ENCODE peak calls at places on chromosome 12, in seven cellular contexts. L, F, W, V, D, G and H are unnamed samples.

GRCh38 chr12:18849761-18850160 is 111.8 kb downstream of the CAPZA3 start:
- DNase-seq in L (no peak), F (no peak), W (no peak), V (no peak), D (no peak), G (no peak), H (no peak)

GRCh38 chr12:98418357-98419075 is 96.9 kb upstream of the TMPO start:
- DNase-seq in L (peak), F (peak), W (no peak), V (peak), D (no peak), G (no peak), H (no peak)

GRCh38 chr12:120651821-120652220 is 11.4 kb downstream of the CABP1 start:
- DNase-seq in L (no peak), F (no peak), W (no peak), V (no peak), D (no peak), G (no peak), H (no peak)

GRCh38 chr12:44446181-44446580 is 429.9 kb downstream of the NELL2 start:
- DNase-seq in L (no peak), F (no peak), W (no peak), V (no peak), D (no peak), G (no peak), H (no peak)

GRCh38 chr12:51405801-51406207 is 14.6 kb upstream of the GALNT6 start:
- DNase-seq in L (no peak), F (no peak), W (no peak), V (no peak), D (peak), G (no peak), H (no peak)

GRCh38 chr12:45178771-45179170 is 37.1 kb upstream of the ANO6 start:
- DNase-seq in L (no peak), F (no peak), W (no peak), V (no peak), D (no peak), G (no peak), H (no peak)

GRCh38 chr12:42507031-42507430 is 82.5 kb downstream of the PRICKLE1 start:
- DNase-seq in L (no peak), F (no peak), W (no peak), V (no peak), D (no peak), G (no peak), H (no peak)

GRCh38 chr12:131947482-131948027 is 2.2 kb upstream of the EP400 start:
- DNase-seq in L (no peak), F (no peak), W (no peak), V (no peak), D (no peak), G (no peak), H (no peak)

GRCh38 chr12:94430304-94430703 is 29.4 kb downstream of the CEP83 start:
- DNase-seq in L (no peak), F (no peak), W (no peak), V (no peak), D (no peak), G (no peak), H (no peak)

GRCh38 chr12:65039306-65039705 is 81.8 kb downstream of the WIF1 start:
- DNase-seq in L (no peak), F (no peak), W (no peak), V (no peak), D (no peak), G (no peak), H (no peak)

GRCh38 chr12:59999291-59999690 is 403.5 kb downstream of the SLC16A7 start:
- DNase-seq in L (no peak), F (no peak), W (no peak), V (no peak), D (no peak), G (no peak), H (no peak)

GRCh38 chr12:63915105-63915830 is 70.8 kb downstream of the SRGAP1 start:
- DNase-seq in L (no peak), F (peak), W (no peak), V (no peak), D (no peak), G (no peak), H (no peak)

GRCh38 chr12:116152268-116152667 is 125.2 kb downstream of the MED13L start:
- DNase-seq in L (no peak), F (no peak), W (no peak), V (no peak), D (no peak), G (no peak), H (no peak)

GRCh38 chr12:59041241-59042121 is 121.2 kb upstream of the LRIG3 start:
- DNase-seq in L (no peak), F (peak), W (no peak), V (no peak), D (no peak), G (no peak), H (no peak)

GRCh38 chr12:3097836-3098235 is 20.7 kb downstream of the TSPAN9 start:
- DNase-seq in L (no peak), F (no peak), W (no peak), V (no peak), D (no peak), G (no peak), H (no peak)

GRCh38 chr12:67909681-67910080 is 79.6 kb upstream of the IFNG-AS1 start:
- DNase-seq in L (no peak), F (no peak), W (no peak), V (no peak), D (no peak), G (no peak), H (no peak)

GRCh38 chr12:109291531-109292341 is 17.3 kb downstream of the FOXN4 start:
- DNase-seq in L (no peak), F (no peak), W (no peak), V (peak), D (peak), G (no peak), H (no peak)

GRCh38 chr12:55060470-55060869 is 40.7 kb downstream of the NEUROD4 start:
- DNase-seq in L (no peak), F (peak), W (no peak), V (no peak), D (no peak), G (peak), H (no peak)

GRCh38 chr12:93279849-93280412 is 97.8 kb upstream of the NUDT4 start:
- DNase-seq in L (no peak), F (no peak), W (no peak), V (no peak), D (peak), G (no peak), H (no peak)

GRCh38 chr12:89059061-89059460 is 293.2 kb downstream of the DUSP6 start:
- DNase-seq in L (no peak), F (no peak), W (no peak), V (no peak), D (no peak), G (no peak), H (no peak)

GRCh38 chr12:124449623-124450375 is 117.6 kb downstream of the NCOR2 start:
- DNase-seq in L (no peak), F (no peak), W (no peak), V (no peak), D (no peak), G (no peak), H (no peak)

GRCh38 chr12:1691123-1692007 is 495 bp downstream of the ADIPOR2 start:
- DNase-seq in L (no peak), F (peak), W (peak), V (peak), D (peak), G (peak), H (no peak)

GRCh38 chr12:100758083-100758482 is 36.5 kb upstream of the ANO4 start:
- DNase-seq in L (no peak), F (no peak), W (no peak), V (no peak), D (no peak), G (no peak), H (no peak)

GRCh38 chr12:131913666-131914065 is 15.4 kb upstream of the PUS1 start:
- DNase-seq in L (no peak), F (no peak), W (no peak), V (no peak), D (peak), G (no peak), H (no peak)

GRCh38 chr12:118821386-118821928 is 159.9 kb upstream of the SRRM4 start:
- DNase-seq in L (no peak), F (no peak), W (no peak), V (no peak), D (no peak), G (no peak), H (no peak)

GRCh38 chr12:48351022-48351708 is 446 bp upstream of the ZNF641 start:
- DNase-seq in L (peak), F (peak), W (no peak), V (peak), D (no peak), G (no peak), H (no peak)

GRCh38 chr12:122097641-122098364 is 19.2 kb downstream of the MLXIP start:
- DNase-seq in L (no peak), F (no peak), W (no peak), V (peak), D (peak), G (no peak), H (no peak)

GRCh38 chr12:99495797-99496196 is 151.8 kb upstream of the GARIN6 start:
- DNase-seq in L (no peak), F (no peak), W (no peak), V (no peak), D (no peak), G (no peak), H (no peak)

GRCh38 chr12:108881953-108882352 is 2.1 kb downstream of the DAO start:
- DNase-seq in L (no peak), F (no peak), W (no peak), V (no peak), D (no peak), G (no peak), H (no peak)

GRCh38 chr12:75471928-75472865 is 8.4 kb upstream of the GLIPR1 start:
- DNase-seq in L (no peak), F (no peak), W (no peak), V (no peak), D (no peak), G (no peak), H (no peak)

GRCh38 chr12:132886529-132887477 is 602 bp downstream of the CHFR start:
- DNase-seq in L (peak), F (no peak), W (no peak), V (no peak), D (no peak), G (no peak), H (no peak)

GRCh38 chr12:11534064-11534463 is 115.4 kb upstream of the ETV6 start:
- DNase-seq in L (no peak), F (no peak), W (no peak), V (no peak), D (no peak), G (no peak), H (no peak)

GRCh38 chr12:104498211-104498801 is 41.6 kb downstream of the CHST11 start:
- DNase-seq in L (no peak), F (no peak), W (no peak), V (no peak), D (no peak), G (peak), H (no peak)